ENCODE peak calls at places on chromosomes 11 and 22, in eight cellular contexts. L is breast epithelium, B is A673, H is adrenal gland, J is IMR-90, W is neural progenitor cell, G is psoas muscle, M is cardiac muscle cell. P is an unnamed sample. For H3K27me3, the result is how much of the 10 kb centered on the place peaks cover.

GRCh38 chr11:69358398-69359080 is 64.6 kb downstream of the MYEOV start:
- DNase-seq in W (no peak), L (peak), B (no peak), G (no peak), M (no peak), H (peak), J (no peak), P (no peak)

GRCh38 chr11:69220581-69221051 is 64.9 kb downstream of the SMIM38 start:
- DNase-seq in H (peak), W (no peak), L (peak), B (no peak), G (no peak), M (no peak), J (no peak), P (no peak)

GRCh38 chr22:42697542-42698013 is 23.1 kb downstream of the A4GALT start:
- DNase-seq in G (peak), H (peak), J (peak), L (no peak), M (peak), B (no peak), W (no peak), P (no peak)

GRCh38 chr11:81359476-81359875 is 1374.2 kb downstream of the FAM181B start:
- DNase-seq in M (no peak), L (no peak), G (no peak), B (peak), J (no peak), H (no peak), W (no peak), P (no peak)

GRCh38 chr11:61489833-61490585 is 18.5 kb upstream of the LRRC10B start:
- DNase-seq in H (no peak), J (peak), M (peak), B (peak), W (peak), G (no peak), L (peak), P (no peak)

GRCh38 chr11:132361011-132361550 is 990.7 kb downstream of the NTM start:
- DNase-seq in W (peak), B (peak), J (no peak), H (no peak), M (no peak), G (no peak), L (no peak), P (no peak)

GRCh38 chr11:134543144-134544044 is 131.4 kb upstream of the B3GAT1 start:
- DNase-seq in B (no peak), G (no peak), M (no peak), H (peak), W (no peak), L (no peak), J (no peak), P (no peak)

GRCh38 chr22:30348837-30349236 is 7.9 kb downstream of the SF3A1 start:
- DNase-seq in J (no peak), G (no peak), M (no peak), W (no peak), L (no peak), B (no peak), H (no peak), P (no peak)

GRCh38 chr11:118008271-118008903 is 22.2 kb downstream of the IL10RA start:
- DNase-seq in M (no peak), H (no peak), J (no peak), L (no peak), B (no peak), G (no peak), W (no peak), P (no peak)

GRCh38 chr11:134069426-134069921 is 602 bp downstream of the JAM3 start:
- DNase-seq in J (peak), H (no peak), B (no peak), G (peak), W (peak), M (peak), L (no peak), P (no peak)

DNA sequence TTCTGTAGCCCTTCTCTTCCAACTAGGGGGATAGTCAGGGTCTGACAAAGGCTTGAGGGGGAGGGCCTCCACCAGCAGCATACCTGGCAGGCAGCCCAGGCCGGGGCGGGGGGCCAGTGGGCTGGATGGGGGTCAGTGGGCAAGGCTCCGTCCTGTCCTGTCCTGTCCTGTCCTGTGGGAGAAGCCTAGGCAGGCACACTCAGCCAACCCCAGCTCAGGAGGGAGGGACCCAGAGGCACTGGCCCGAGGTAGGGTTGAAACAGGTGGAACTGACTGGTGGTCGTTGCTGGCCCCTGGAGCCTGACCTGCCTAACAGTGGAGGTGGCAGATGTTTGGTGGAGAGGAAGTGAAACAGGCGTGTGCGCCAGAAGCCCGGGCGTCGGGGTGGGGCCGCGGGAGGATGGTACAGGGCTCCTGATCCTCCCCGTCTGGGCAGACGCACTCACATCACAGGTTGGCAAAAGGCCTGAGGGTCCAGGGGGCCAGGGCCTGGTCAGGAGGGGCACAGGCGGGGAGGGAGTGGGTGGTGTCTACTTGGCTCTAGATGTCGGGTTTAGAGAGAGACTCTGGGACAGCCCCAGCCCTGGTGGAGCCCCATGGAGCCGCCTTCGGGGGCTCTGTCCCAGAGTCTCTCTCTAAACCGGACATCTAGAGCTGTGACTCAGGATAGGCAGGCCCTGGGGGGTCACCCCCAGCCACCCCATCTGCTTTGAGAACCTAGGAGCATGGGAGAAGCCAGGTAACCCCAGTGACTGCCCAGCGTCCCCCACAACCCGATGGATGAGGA is 32.5 kb upstream of the GRAMD4 start:
- DNase-seq in H (no peak), L (no peak), B (no peak), J (no peak), W (no peak), G (no peak), M (no peak), P (peak)
- H3K4me3 ChIP-seq in H (no peak), L (no peak), B (no peak), J (no peak), W (no peak), G (no peak), M (no peak), P (peak)

GRCh38 chr11:75814686-75815344 is at the start of gene UVRAG:
- DNase-seq in G (peak), B (peak), L (peak), M (peak), W (peak), J (peak), H (peak), P (peak)
- TF ChIP-seq CTCF in G (no peak), B (no peak), L (peak), M (no peak), W (no peak), J (no peak), H (peak), P (no peak)

DNA sequence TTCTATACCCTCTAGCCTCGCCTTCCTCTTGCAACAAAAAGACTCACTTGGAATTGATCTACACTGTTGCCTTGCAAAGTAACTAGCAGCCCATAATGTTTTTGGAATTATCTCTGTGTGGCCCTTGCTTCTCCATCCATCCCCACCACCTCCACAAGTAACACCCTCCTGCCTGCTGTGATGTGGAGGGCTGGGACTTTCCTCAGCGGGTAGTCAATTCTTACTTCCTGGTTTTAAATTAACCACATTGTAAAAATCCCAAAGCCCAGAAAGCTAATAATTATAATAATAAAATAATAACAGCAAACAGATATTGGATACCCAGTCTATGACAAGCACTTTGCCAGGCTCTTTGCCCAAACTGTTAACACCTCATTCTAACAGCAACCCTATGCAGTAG is 40.8 kb upstream of the GALNT18 start:
- DNase-seq in L (no peak), B (no peak), G (no peak), J (no peak), W (no peak), M (no peak), H (no peak), P (no peak)
- H3K27me3 ChIP-seq in L (under half), B (under half), G (under half), J (half or more), W (under half), M (under half), H (under half), P (under half)

GRCh38 chr11:108781921-108782320 is 117.1 kb downstream of the DDX10 start:
- DNase-seq in M (no peak), B (no peak), W (no peak), H (no peak), G (no peak), J (no peak), L (no peak), P (no peak)
- H3K4me3 ChIP-seq in M (no peak), B (no peak), W (no peak), H (no peak), G (no peak), J (no peak), L (no peak), P (no peak)

GRCh38 chr22:37492428-37493344 is 6.5 kb upstream of the MFNG start:
- DNase-seq in J (peak), W (peak), B (peak), H (no peak), G (no peak), L (no peak), M (peak), P (no peak)
- TF ChIP-seq CTCF in J (peak), W (peak), B (peak), H (peak), G (peak), L (no peak), M (peak), P (peak)

GRCh38 chr11:8260202-8260996 is 3.3 kb downstream of the LMO1 start:
- DNase-seq in G (no peak), M (no peak), B (no peak), L (peak), H (peak), J (no peak), W (no peak), P (no peak)
- H3K27me3 ChIP-seq in G (under half), M (under half), B (half or more), L (under half), H (under half), J (half or more), W (under half), P (under half)

GRCh38 chr11:66841861-66842260 is 1.4 kb upstream of the RCE1 start:
- DNase-seq in W (no peak), G (no peak), M (no peak), H (peak), J (no peak), L (no peak), B (no peak), P (no peak)

GRCh38 chr11:66834943-66835342 is 8.3 kb upstream of the RCE1 start:
- DNase-seq in H (no peak), B (no peak), M (no peak), W (no peak), J (no peak), L (no peak), G (no peak), P (no peak)

GRCh38 chr11:66834539-66834845 is 8.7 kb upstream of the RCE1 start:
- DNase-seq in H (no peak), J (no peak), W (no peak), G (no peak), M (no peak), B (no peak), L (no peak), P (no peak)

GRCh38 chr11:66840317-66841091 is 2.7 kb upstream of the RCE1 start:
- DNase-seq in G (no peak), W (no peak), J (no peak), H (peak), M (no peak), L (no peak), B (no peak), P (no peak)

GRCh38 chr11:66835762-66836405 is 7.4 kb upstream of the RCE1 start:
- DNase-seq in H (no peak), W (no peak), B (no peak), L (no peak), J (peak), M (no peak), G (no peak), P (no peak)
- H3K4me3 ChIP-seq in H (no peak), W (no peak), B (no peak), L (no peak), J (no peak), M (no peak), G (no peak), P (no peak)

DNA sequence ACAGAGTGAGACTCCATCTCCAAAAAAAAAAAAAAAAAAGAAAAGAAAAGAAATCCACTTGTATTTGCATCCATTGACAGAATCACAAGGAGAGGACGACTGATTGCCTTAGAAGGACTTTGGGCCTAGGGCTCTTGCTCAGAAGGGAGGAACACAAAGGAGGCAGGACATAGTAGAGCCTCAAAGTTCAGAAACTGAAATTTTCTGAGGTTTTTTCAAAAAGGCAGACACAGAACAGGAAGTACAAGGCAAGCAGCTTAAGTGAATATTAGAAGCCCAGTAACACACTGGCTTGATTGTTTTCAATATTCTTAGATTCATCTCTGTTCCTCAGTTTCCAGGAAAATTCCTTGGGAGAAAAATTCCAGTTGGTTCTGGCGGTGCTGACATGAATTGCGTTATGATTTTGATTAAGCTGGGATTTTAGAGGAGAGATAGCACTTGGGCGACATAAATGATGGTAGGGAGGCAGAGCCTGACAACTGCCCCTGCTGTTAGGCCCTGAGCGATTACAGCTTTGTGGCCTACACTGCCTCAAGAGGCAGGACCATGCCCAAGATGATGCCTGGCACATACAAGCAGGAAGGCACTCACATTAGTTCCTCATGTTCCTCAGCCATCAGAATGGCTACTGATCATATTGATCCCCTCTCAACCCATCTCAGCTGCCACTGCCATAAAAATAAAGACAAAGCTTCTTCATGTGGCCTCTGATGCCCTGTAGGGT is 15.3 kb downstream of the CLPB start:
- DNase-seq in J (no peak), H (peak), G (no peak), L (no peak), W (no peak), B (no peak), M (no peak), P (no peak)
- TF ChIP-seq CTCF in J (no peak), H (no peak), G (no peak), L (no peak), W (no peak), B (peak), M (no peak), P (no peak)

P was measured in GM06990.